ENCODE peak calls at places on chromosomes 13 and 19, in five cellular contexts. Y, G, L, W and X are unnamed samples. For H3K36me3, the result is how much of the 10 kb centered on the place peaks cover.

GRCh38 chr19:5985098-5985783 is 7.3 kb upstream of the RANBP3 start:
- DNase-seq in G (no peak), L (no peak), Y (peak), W (no peak), X (no peak)

GRCh38 chr19:15154002-15154612 is 46.7 kb downstream of the NOTCH3 start:
- DNase-seq in W (no peak), L (no peak), G (peak), Y (peak), X (no peak)

GRCh38 chr13:30186644-30187431 is 120.5 kb downstream of the KATNAL1 start:
- DNase-seq in G (no peak), W (no peak), L (no peak), Y (peak), X (no peak)

GRCh38 chr13:79128158-79128557 is 277.9 kb downstream of the RBM26 start:
- DNase-seq in W (no peak), G (no peak), Y (peak), L (no peak), X (no peak)

GRCh38 chr19:55651236-55651635 is 3.2 kb downstream of the CCDC106 start:
- DNase-seq in Y (no peak), W (no peak), L (no peak), G (no peak), X (no peak)

GRCh38 chr13:102726430-102726829 is 31.6 kb upstream of the METTL21C start:
- DNase-seq in Y (no peak), L (no peak), G (no peak), W (no peak), X (no peak)

GRCh38 chr13:59483441-59484116 is 680.1 kb downstream of the DIAPH3 start:
- DNase-seq in G (no peak), Y (peak), W (no peak), L (no peak), X (no peak)

GRCh38 chr13:48977973-48978372 is 2.3 kb downstream of the FNDC3A start:
- DNase-seq in L (no peak), Y (peak), G (no peak), W (no peak), X (no peak)

GRCh38 chr13:26816876-26817275 is 56.3 kb upstream of the GPR12 start:
- DNase-seq in L (no peak), W (no peak), Y (no peak), G (no peak), X (no peak)

GRCh38 chr13:46992383-46992952 is 95.6 kb upstream of the HTR2A start:
- DNase-seq in W (no peak), G (no peak), Y (no peak), L (no peak), X (no peak)

GRCh38 chr19:48094129-48094842 is 16.3 kb downstream of the PLA2G4C start:
- DNase-seq in Y (no peak), W (no peak), L (no peak), G (no peak), X (no peak)

GRCh38 chr19:46489445-46490272 is 6.0 kb downstream of the PNMA8B start:
- DNase-seq in L (no peak), Y (peak), W (peak), G (peak), X (peak)

GRCh38 chr13:51629711-51630575 is 45.7 kb downstream of the WDFY2 start:
- DNase-seq in G (no peak), W (no peak), Y (no peak), L (no peak), X (no peak)

GRCh38 chr19:10654610-10655456 is 687 bp downstream of the ILF3 start:
- DNase-seq in G (peak), Y (no peak), L (no peak), W (peak), X (peak)

GRCh38 chr13:57638147-57638890 is 6.8 kb downstream of the PCDH17 start:
- DNase-seq in W (no peak), G (no peak), Y (no peak), L (no peak), X (no peak)

GRCh38 chr13:96958286-96958891 is 35.9 kb downstream of the OXGR1 start:
- DNase-seq in W (no peak), Y (peak), L (no peak), G (no peak), X (no peak)

GRCh38 chr13:20553309-20553708 is 13.6 kb upstream of the IFT88 start:
- DNase-seq in Y (no peak), W (no peak), G (no peak), L (no peak), X (no peak)

GRCh38 chr13:25727776-25728175 is 324.0 kb downstream of the SHISA2 start:
- DNase-seq in W (no peak), L (no peak), G (no peak), Y (no peak), X (no peak)

GRCh38 chr19:17370026-17370587 is 7.0 kb downstream of the PLVAP start:
- DNase-seq in Y (peak), G (no peak), W (no peak), L (no peak), X (no peak)

GRCh38 chr19:55354698-55355212 is at the start of gene COX6B2:
- DNase-seq in Y (no peak), L (no peak), G (no peak), W (no peak), X (no peak)

GRCh38 chr19:41325947-41326706 is 16.2 kb downstream of the CCDC97 start:
- DNase-seq in W (no peak), L (no peak), G (no peak), Y (peak), X (no peak)

GRCh38 chr13:98873377-98874028 is 104.4 kb downstream of the DOCK9 start:
- DNase-seq in Y (no peak), G (no peak), L (no peak), W (no peak), X (no peak)

GRCh38 chr13:46797468-46798237 is 692 bp upstream of the ESD start:
- DNase-seq in L (no peak), G (no peak), W (no peak), Y (peak), X (peak)

DNA sequence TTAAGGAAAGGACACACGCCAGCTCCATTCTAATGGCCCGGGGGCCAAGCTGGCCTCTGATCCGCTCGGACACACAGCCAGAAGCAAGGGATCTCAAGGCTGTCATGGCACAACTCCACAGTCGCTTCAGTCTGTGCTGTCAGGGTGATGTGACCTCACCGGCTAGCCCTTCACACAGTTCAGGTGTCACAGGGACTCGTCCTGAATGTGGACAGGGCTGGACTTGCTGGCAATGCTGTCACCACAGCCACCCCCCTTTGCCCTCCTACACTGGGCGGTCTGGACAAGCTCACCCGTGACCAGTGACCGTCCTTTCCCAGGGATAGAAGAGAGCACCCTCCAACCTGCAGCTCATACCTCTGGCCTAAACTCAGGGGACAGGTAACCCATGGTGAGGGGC is 15.2 kb downstream of the SUGP1 start:
- DNase-seq in Y (no peak), L (no peak), W (no peak), G (no peak), X (no peak)
- TF ChIP-seq POLR2A in Y (no peak), L (no peak), W (no peak), G (no peak), X (no peak)

DNA sequence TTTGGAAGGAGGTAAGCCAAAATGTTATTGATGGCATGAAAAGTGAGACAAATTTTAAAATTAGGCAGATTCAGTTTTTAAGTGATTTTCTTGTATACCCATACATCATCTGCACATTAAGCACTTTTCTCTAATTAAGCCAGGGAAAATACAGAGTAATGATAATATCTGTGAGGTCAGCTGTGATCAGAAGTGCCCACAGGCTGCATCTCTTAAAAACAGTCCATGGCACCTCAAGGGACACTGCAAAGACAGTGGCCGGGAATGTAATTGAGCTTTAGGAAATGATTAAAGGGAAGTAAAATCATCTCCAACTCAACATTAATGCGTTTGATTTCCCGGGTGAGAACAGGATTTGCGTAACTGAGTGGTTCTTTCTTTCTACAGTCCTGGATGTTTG is 2.0 kb downstream of the COL4A1 start:
- DNase-seq in L (no peak), W (no peak), Y (no peak), G (no peak), X (no peak)
- H3K4me3 ChIP-seq in L (peak), W (peak), Y (peak), G (peak), X (peak)

GRCh38 chr19:23943411-23943810 is 28.7 kb downstream of the ZNF726 start:
- DNase-seq in G (no peak), L (no peak), Y (no peak), W (no peak), X (no peak)
- H3K36me3 ChIP-seq in G (under half), L (under half), Y (under half), W (under half), X (under half)

DNA sequence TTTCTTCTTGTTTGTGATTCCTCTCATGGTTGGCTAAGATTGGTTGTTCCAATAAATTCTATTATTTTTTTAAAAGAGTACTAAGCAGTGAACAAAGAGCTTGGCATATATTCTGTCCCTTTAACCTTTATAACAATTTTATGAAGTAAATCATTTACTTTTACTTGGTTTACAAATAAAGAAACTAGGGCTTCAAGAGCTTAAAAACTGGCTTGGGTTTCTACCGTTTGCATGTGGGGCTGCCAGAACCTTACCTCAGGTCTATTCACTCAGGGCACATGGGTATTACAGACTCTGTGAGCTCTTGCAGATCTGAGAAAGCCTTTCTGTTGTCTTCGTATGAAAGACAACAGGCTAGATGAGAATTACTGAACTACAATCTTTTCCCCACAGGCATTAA is 13.3 kb downstream of the N4BP2L1 start:
- DNase-seq in L (no peak), G (no peak), Y (no peak), W (no peak), X (no peak)
- TF ChIP-seq POLR2A in L (no peak), G (no peak), Y (no peak), W (no peak), X (no peak)

GRCh38 chr13:50236898-50237318 is 221.7 kb downstream of the KCNRG start:
- DNase-seq in L (no peak), W (no peak), Y (peak), G (no peak), X (no peak)
- H3K4me3 ChIP-seq in L (no peak), W (no peak), Y (no peak), G (no peak), X (no peak)

DNA sequence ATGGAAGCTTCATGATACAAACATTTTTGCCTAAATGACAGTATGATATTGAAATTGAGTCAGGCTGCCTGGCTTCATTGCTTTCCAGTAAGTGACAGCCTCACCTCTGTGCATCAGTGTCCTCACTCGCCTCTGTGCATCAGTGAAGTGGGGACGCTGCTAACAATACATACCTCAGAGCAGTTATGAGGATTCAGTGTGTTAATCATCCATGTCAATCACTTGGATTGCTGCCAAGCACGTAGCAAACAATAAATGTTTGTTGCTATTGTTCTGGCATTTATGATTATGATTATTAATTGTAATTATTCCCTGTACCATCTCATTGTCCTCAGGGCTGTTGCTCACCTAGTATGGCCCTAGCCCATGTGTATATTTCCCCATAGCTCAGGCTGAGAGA is 8.8 kb downstream of the PPP2R1A start:
- DNase-seq in G (no peak), Y (no peak), W (no peak), L (no peak), X (no peak)
- H3K36me3 ChIP-seq in G (half or more), Y (half or more), W (half or more), L (under half), X (under half)

DNA sequence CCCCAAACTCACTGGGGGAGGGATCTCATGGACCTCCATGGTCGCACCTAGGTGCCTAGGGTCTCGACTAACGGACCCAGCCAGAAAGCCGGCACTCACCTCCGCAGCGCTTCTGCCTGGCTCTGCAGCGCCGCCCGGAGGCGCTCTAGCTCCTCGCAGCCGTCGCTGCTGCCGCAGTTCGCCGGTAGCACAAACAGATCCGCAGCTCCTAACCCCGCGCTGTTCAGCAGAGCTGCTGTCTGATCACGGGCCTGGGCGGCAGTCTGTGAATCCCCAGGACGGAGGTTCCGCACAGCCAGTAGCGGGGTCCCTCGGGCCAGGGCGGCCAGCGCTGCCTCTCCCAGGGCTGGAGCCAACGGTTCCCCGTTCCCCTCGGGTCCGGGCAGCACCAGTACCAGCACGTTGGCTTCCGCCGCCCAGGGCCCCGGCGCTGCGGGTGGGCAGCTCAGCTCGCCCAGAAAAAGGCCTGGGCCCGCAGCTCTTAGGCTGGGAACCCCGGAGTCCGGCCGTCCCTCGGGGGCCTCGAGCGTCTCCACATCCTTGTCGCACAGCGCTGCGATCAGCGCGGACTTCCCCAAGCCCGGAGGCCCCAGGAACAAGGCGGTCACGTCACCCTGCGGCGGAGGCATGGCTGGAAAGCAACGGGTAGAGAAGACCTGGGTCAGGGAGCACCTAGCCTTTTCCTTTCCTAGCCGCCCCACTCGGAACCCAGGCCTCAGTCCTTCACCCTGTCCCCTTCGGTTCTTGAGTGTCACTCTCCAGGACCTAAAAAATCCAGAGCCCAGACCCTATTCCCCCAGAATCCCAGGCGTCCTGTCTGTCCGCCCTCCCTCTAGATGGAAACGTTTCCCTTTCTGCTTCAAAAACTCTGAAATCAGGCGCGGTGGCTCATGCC is 977 bp downstream of the IRGQ start:
- DNase-seq in Y (peak), L (no peak), W (no peak), G (peak), X (peak)
- TF ChIP-seq POLR2A in Y (no peak), L (no peak), W (no peak), G (no peak), X (no peak)